ENCODE peak calls at places on chromosome 21, in six cellular contexts. One of them, this sample, is unnamed.

GRCh38 chr21:32325706-32326105 is 27.1 kb downstream of the MRAP start:
- DNase-seq in adrenal gland: no peak
- DNase-seq in EL: no peak
- DNase-seq in amniotic stem cell: no peak
- DNase-seq in osteocyte: no peak
- DNase-seq in cerebellar nuclear complex: no peak
- DNase-seq in this sample: no peak

GRCh38 chr21:42918291-42918690 is 7.1 kb downstream of the ERVH48-1 start:
- DNase-seq in adrenal gland: no peak
- DNase-seq in EL: no peak
- DNase-seq in amniotic stem cell: no peak
- DNase-seq in osteocyte: no peak
- DNase-seq in cerebellar nuclear complex: no peak
- DNase-seq in this sample: no peak

GRCh38 chr21:38797470-38797869 is 8.3 kb upstream of the ETS2 start:
- DNase-seq in adrenal gland: no peak
- DNase-seq in EL: peak; percentile 67
- DNase-seq in amniotic stem cell: no peak
- DNase-seq in osteocyte: no peak
- DNase-seq in cerebellar nuclear complex: no peak
- DNase-seq in this sample: peak; percentile 65

GRCh38 chr21:15732290-15732995 is 2.7 kb downstream of the USP25 start:
- DNase-seq in adrenal gland: no peak
- DNase-seq in EL: peak; percentile 23
- DNase-seq in amniotic stem cell: no peak
- DNase-seq in osteocyte: no peak
- DNase-seq in cerebellar nuclear complex: no peak
- DNase-seq in this sample: no peak

GRCh38 chr21:42499430-42500106 is 3.5 kb upstream of the RSPH1 start:
- DNase-seq in adrenal gland: no peak
- DNase-seq in EL: no peak
- DNase-seq in amniotic stem cell: no peak
- DNase-seq in osteocyte: peak; percentile 81
- DNase-seq in cerebellar nuclear complex: no peak
- DNase-seq in this sample: no peak

GRCh38 chr21:38853421-38853919 is 47.7 kb downstream of the ETS2 start:
- DNase-seq in adrenal gland: no peak
- DNase-seq in EL: peak; percentile 87
- DNase-seq in amniotic stem cell: no peak
- DNase-seq in osteocyte: peak; percentile 84
- DNase-seq in cerebellar nuclear complex: no peak
- DNase-seq in this sample: peak; percentile 64

GRCh38 chr21:25809013-25809412 is 74.2 kb downstream of the GABPA start:
- DNase-seq in adrenal gland: no peak
- DNase-seq in EL: peak; percentile 60
- DNase-seq in amniotic stem cell: peak; percentile 5
- DNase-seq in osteocyte: no peak
- DNase-seq in cerebellar nuclear complex: no peak
- DNase-seq in this sample: no peak

GRCh38 chr21:7957713-7958064 is 2563.7 kb upstream of the TPTE start:
- DNase-seq in adrenal gland: no peak
- DNase-seq in EL: no peak
- DNase-seq in amniotic stem cell: no peak
- DNase-seq in osteocyte: no peak
- DNase-seq in cerebellar nuclear complex: no peak
- DNase-seq in this sample: no peak

GRCh38 chr21:18877932-18878331 is 474.3 kb upstream of the TMPRSS15 start:
- DNase-seq in adrenal gland: no peak
- DNase-seq in EL: no peak
- DNase-seq in amniotic stem cell: no peak
- DNase-seq in osteocyte: no peak
- DNase-seq in cerebellar nuclear complex: no peak
- DNase-seq in this sample: no peak

GRCh38 chr21:14213164-14213563 is 2.4 kb upstream of the LIPI start:
- DNase-seq in adrenal gland: no peak
- DNase-seq in EL: no peak
- DNase-seq in amniotic stem cell: no peak
- DNase-seq in osteocyte: no peak
- DNase-seq in cerebellar nuclear complex: no peak
- DNase-seq in this sample: no peak

GRCh38 chr21:17071093-17071492 is 441.8 kb upstream of the CXADR start:
- DNase-seq in adrenal gland: no peak
- DNase-seq in EL: no peak
- DNase-seq in amniotic stem cell: no peak
- DNase-seq in osteocyte: no peak
- DNase-seq in cerebellar nuclear complex: no peak
- DNase-seq in this sample: no peak

GRCh38 chr21:37631319-37632117 is 264.9 kb downstream of the DYRK1A start:
- DNase-seq in adrenal gland: no peak
- DNase-seq in EL: no peak
- DNase-seq in amniotic stem cell: no peak
- DNase-seq in osteocyte: no peak
- DNase-seq in cerebellar nuclear complex: no peak
- DNase-seq in this sample: no peak

GRCh38 chr21:16644690-16645089 is 868.2 kb upstream of the CXADR start:
- DNase-seq in adrenal gland: no peak
- DNase-seq in EL: peak; percentile 33
- DNase-seq in amniotic stem cell: no peak
- DNase-seq in osteocyte: no peak
- DNase-seq in cerebellar nuclear complex: no peak
- DNase-seq in this sample: no peak

GRCh38 chr21:43196789-43197188 is 28.0 kb downstream of the CRYAA start:
- DNase-seq in adrenal gland: no peak
- DNase-seq in EL: no peak
- DNase-seq in amniotic stem cell: no peak
- DNase-seq in osteocyte: no peak
- DNase-seq in cerebellar nuclear complex: no peak
- DNase-seq in this sample: no peak

GRCh38 chr21:19547951-19548635 is 1144.5 kb upstream of the TMPRSS15 start:
- DNase-seq in adrenal gland: no peak
- DNase-seq in EL: no peak
- DNase-seq in amniotic stem cell: no peak
- DNase-seq in osteocyte: no peak
- DNase-seq in cerebellar nuclear complex: no peak
- DNase-seq in this sample: no peak

GRCh38 chr21:45029298-45029967 is 44.9 kb upstream of the ADARB1 start:
- DNase-seq in adrenal gland: peak; percentile 13
- DNase-seq in EL: no peak
- DNase-seq in amniotic stem cell: no peak
- DNase-seq in osteocyte: no peak
- DNase-seq in cerebellar nuclear complex: no peak
- DNase-seq in this sample: no peak

GRCh38 chr21:44549525-44550211 is 1.6 kb downstream of the KRTAP10-2 start:
- DNase-seq in adrenal gland: no peak
- DNase-seq in EL: no peak
- DNase-seq in amniotic stem cell: no peak
- DNase-seq in osteocyte: no peak
- DNase-seq in cerebellar nuclear complex: no peak
- DNase-seq in this sample: no peak

GRCh38 chr21:45266518-45267389 is 20.9 kb downstream of the POFUT2 start:
- DNase-seq in adrenal gland: peak; percentile 6
- DNase-seq in EL: peak; percentile 36
- DNase-seq in amniotic stem cell: no peak
- DNase-seq in osteocyte: peak; percentile 71
- DNase-seq in cerebellar nuclear complex: no peak
- DNase-seq in this sample: no peak

GRCh38 chr21:30629173-30629572 is 5.8 kb upstream of the KRTAP20-2 start:
- DNase-seq in adrenal gland: no peak
- DNase-seq in EL: no peak
- DNase-seq in amniotic stem cell: no peak
- DNase-seq in osteocyte: no peak
- DNase-seq in cerebellar nuclear complex: no peak
- DNase-seq in this sample: no peak

GRCh38 chr21:32370971-32371766 is 21.6 kb downstream of the URB1 start:
- DNase-seq in adrenal gland: no peak
- DNase-seq in EL: no peak
- DNase-seq in amniotic stem cell: no peak
- DNase-seq in osteocyte: no peak
- DNase-seq in cerebellar nuclear complex: no peak
- DNase-seq in this sample: no peak

GRCh38 chr21:17784604-17785402 is 34.4 kb downstream of the C21orf91 start:
- DNase-seq in adrenal gland: no peak
- DNase-seq in EL: no peak
- DNase-seq in amniotic stem cell: no peak
- DNase-seq in osteocyte: no peak
- DNase-seq in cerebellar nuclear complex: no peak
- DNase-seq in this sample: no peak

This sample was measured in HCT116.